ENCODE peak calls at places on chromosomes 16 and 17, in ten cellular contexts. P is right atrium auricular region; H is psoas muscle; N is A673; L is fibroblast of mammary gland; T is progenitor cell of endocrine pancreas; R is activated CD8-positive, alpha-beta T cell treated with anti-CD3 and anti-CD28 coated beads for 36 hours; A is PC-3; C is keratinocyte; X is pancreas. S is an unnamed sample.

GRCh38 chr16:743794-744500 is 3.1 kb upstream of the CIAO3 start:
- DNase-seq in P (no peak), H (no peak), N (no peak), L (no peak), T (no peak), R (peak), A (no peak), C (no peak), X (no peak), S (no peak)

GRCh38 chr16:16143038-16143763 is 80.1 kb downstream of the ABCC6 start:
- DNase-seq in P (no peak), H (no peak), N (peak), L (no peak), T (no peak), R (peak), A (peak), C (no peak), X (no peak), S (no peak)

GRCh38 chr16:13835935-13836334 is 84.0 kb upstream of the ERCC4 start:
- DNase-seq in P (no peak), H (no peak), N (no peak), L (no peak), T (no peak), R (no peak), A (no peak), C (no peak), X (no peak), S (no peak)

GRCh38 chr17:34465756-34466155 is 102.7 kb upstream of the CCL1 start:
- DNase-seq in P (no peak), H (no peak), N (no peak), L (peak), T (no peak), R (no peak), A (no peak), C (no peak), X (no peak), S (no peak)

GRCh38 chr16:3646348-3646920 is 8.1 kb upstream of the DNASE1 start:
- DNase-seq in P (no peak), H (no peak), N (no peak), L (no peak), T (no peak), R (no peak), A (peak), C (no peak), X (peak), S (no peak)

GRCh38 chr16:16032271-16032979 is 83.0 kb downstream of the ABCC1 start:
- DNase-seq in P (no peak), H (no peak), N (no peak), L (no peak), T (no peak), R (no peak), A (no peak), C (no peak), X (no peak), S (no peak)

GRCh38 chr17:59863607-59864006 is 29.1 kb downstream of the TUBD1 start:
- DNase-seq in P (no peak), H (no peak), N (no peak), L (no peak), T (no peak), R (no peak), A (no peak), C (no peak), X (no peak), S (no peak)

GRCh38 chr17:47704116-47704515 is 10.2 kb downstream of the TBKBP1 start:
- DNase-seq in P (no peak), H (no peak), N (no peak), L (no peak), T (no peak), R (peak), A (no peak), C (no peak), X (no peak), S (no peak)

GRCh38 chr17:17836818-17837379 is at the start of gene SREBF1:
- DNase-seq in P (no peak), H (peak), N (peak), L (no peak), T (peak), R (peak), A (peak), C (no peak), X (no peak), S (peak)

GRCh38 chr16:3879258-3879886 is 1.1 kb downstream of the CREBBP start:
- DNase-seq in P (no peak), H (peak), N (peak), L (no peak), T (no peak), R (peak), A (peak), C (no peak), X (peak), S (peak)

GRCh38 chr16:1619976-1620375 is 7.8 kb downstream of the CRAMP1 start:
- DNase-seq in P (no peak), H (no peak), N (no peak), L (no peak), T (no peak), R (no peak), A (no peak), C (no peak), X (no peak), S (no peak)

GRCh38 chr16:55401036-55401435 is 77.0 kb downstream of the IRX6 start:
- DNase-seq in P (no peak), H (no peak), N (no peak), L (no peak), T (no peak), R (no peak), A (no peak), C (no peak), X (no peak), S (no peak)

GRCh38 chr17:39009471-39010085 is 42.4 kb upstream of the FBXO47 start:
- DNase-seq in P (no peak), H (no peak), N (no peak), L (no peak), T (no peak), R (no peak), A (no peak), C (no peak), X (no peak), S (no peak)

GRCh38 chr16:87834668-87835473 is 34.4 kb downstream of the SLC7A5 start:
- DNase-seq in P (no peak), H (peak), N (peak), L (peak), T (no peak), R (no peak), A (no peak), C (no peak), X (no peak), S (no peak)

GRCh38 chr17:8659758-8660410 is 29.4 kb upstream of the MYH10 start:
- DNase-seq in P (no peak), H (no peak), N (no peak), L (no peak), T (no peak), R (no peak), A (no peak), C (no peak), X (no peak), S (no peak)

GRCh38 chr16:84082835-84083569 is 33.7 kb downstream of the MBTPS1 start:
- DNase-seq in P (no peak), H (no peak), N (no peak), L (no peak), T (no peak), R (no peak), A (no peak), C (no peak), X (no peak), S (no peak)

GRCh38 chr16:64590516-64590915 is 531.3 kb downstream of the CDH11 start:
- DNase-seq in P (no peak), H (no peak), N (no peak), L (peak), T (no peak), R (no peak), A (peak), C (no peak), X (no peak), S (no peak)

GRCh38 chr17:68318103-68318991 is 27.1 kb downstream of the ARSG start:
- DNase-seq in P (no peak), H (peak), N (no peak), L (peak), T (no peak), R (no peak), A (peak), C (no peak), X (peak), S (no peak)

GRCh38 chr16:66741131-66741900 is 10.1 kb downstream of the DYNC1LI2 start:
- DNase-seq in P (peak), H (peak), N (peak), L (peak), T (no peak), R (no peak), A (peak), C (no peak), X (peak), S (no peak)

GRCh38 chr17:49359990-49360795 is 1.9 kb downstream of the ZNF652 start:
- DNase-seq in P (no peak), H (no peak), N (no peak), L (peak), T (no peak), R (peak), A (peak), C (no peak), X (no peak), S (no peak)

GRCh38 chr17:77667478-77667877 is 291.0 kb upstream of the TNRC6C start:
- DNase-seq in P (no peak), H (no peak), N (no peak), L (no peak), T (no peak), R (no peak), A (no peak), C (no peak), X (no peak), S (no peak)

GRCh38 chr16:57815987-57816745 is 13.9 kb upstream of the KIFC3 start:
- DNase-seq in P (peak), H (peak), N (peak), L (peak), T (peak), R (peak), A (peak), C (peak), X (peak), S (peak)

GRCh38 chr16:64058685-64059084 is 1063.2 kb downstream of the CDH11 start:
- DNase-seq in P (no peak), H (no peak), N (no peak), L (no peak), T (no peak), R (no peak), A (no peak), C (no peak), X (no peak), S (no peak)

GRCh38 chr16:7268182-7268581 is 64.5 kb upstream of the RBFOX1 start:
- DNase-seq in P (no peak), H (no peak), N (peak), L (peak), T (peak), R (no peak), A (peak), C (no peak), X (peak), S (no peak)

GRCh38 chr17:7186241-7186640 is 7.1 kb upstream of the ASGR1 start:
- DNase-seq in P (no peak), H (no peak), N (peak), L (peak), T (no peak), R (peak), A (no peak), C (no peak), X (no peak), S (no peak)

GRCh38 chr16:4345439-4346204 is 5.5 kb downstream of the PAM16 start:
- DNase-seq in P (no peak), H (no peak), N (no peak), L (no peak), T (no peak), R (no peak), A (no peak), C (no peak), X (no peak), S (no peak)

GRCh38 chr17:10968007-10968406 is 130.1 kb upstream of the PIRT start:
- DNase-seq in P (no peak), H (no peak), N (no peak), L (no peak), T (no peak), R (no peak), A (no peak), C (no peak), X (no peak), S (no peak)

GRCh38 chr17:45172541-45173286 is 11.0 kb downstream of the HEXIM2 start:
- DNase-seq in P (no peak), H (peak), N (peak), L (peak), T (no peak), R (peak), A (peak), C (peak), X (peak), S (no peak)

GRCh38 chr16:67490330-67491096 is 7.2 kb upstream of the AGRP start:
- DNase-seq in P (no peak), H (no peak), N (no peak), L (peak), T (no peak), R (no peak), A (peak), C (no peak), X (no peak), S (no peak)

GRCh38 chr17:39236981-39237441 is 11.3 kb upstream of the STAC2 start:
- DNase-seq in P (no peak), H (no peak), N (no peak), L (no peak), T (no peak), R (no peak), A (no peak), C (no peak), X (no peak), S (no peak)

GRCh38 chr17:17766351-17767095 is 70.3 kb downstream of the SREBF1 start:
- DNase-seq in P (no peak), H (peak), N (no peak), L (no peak), T (no peak), R (no peak), A (no peak), C (no peak), X (no peak), S (no peak)

GRCh38 chr17:41697122-41697962 is 8.7 kb downstream of the EIF1 start:
- DNase-seq in P (peak), H (peak), N (no peak), L (peak), T (no peak), R (no peak), A (no peak), C (no peak), X (peak), S (no peak)

GRCh38 chr16:82672676-82673075 is 45.9 kb downstream of the CDH13 start:
- DNase-seq in P (no peak), H (no peak), N (no peak), L (no peak), T (no peak), R (no peak), A (peak), C (no peak), X (no peak), S (no peak)
- TF ChIP-seq CTCF in P (no peak), H (no peak), N (no peak), L (no peak), T (no peak), R (no peak), A (no peak), C (no peak), X (no peak), S (no peak)

DNA sequence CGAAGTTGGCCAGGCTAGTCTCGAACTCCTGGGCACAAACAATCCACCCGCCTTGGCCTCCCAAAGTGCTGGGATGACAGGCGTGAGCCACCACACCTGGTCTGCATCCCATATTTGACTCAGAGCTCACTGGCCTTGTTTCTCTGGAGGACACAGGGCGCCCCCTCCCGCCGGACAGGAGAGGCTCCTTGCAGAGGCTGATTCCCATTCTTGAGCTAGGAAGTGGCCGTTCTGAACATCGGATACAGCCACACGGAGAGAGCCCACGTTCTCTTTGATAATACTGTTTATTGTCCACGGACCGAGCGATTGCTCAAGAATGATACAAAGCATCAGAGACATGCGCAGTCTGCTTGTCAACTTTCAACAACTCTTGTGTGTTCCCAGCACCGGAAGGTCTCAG is 12.1 kb upstream of the USP36 start:
- DNase-seq in P (no peak), H (peak), N (no peak), L (peak), T (no peak), R (no peak), A (peak), C (no peak), X (no peak), S (no peak)
- TF ChIP-seq CTCF in P (no peak), H (no peak), N (no peak), L (peak), T (no peak), R (no peak), A (peak), C (no peak), X (no peak), S (no peak)

GRCh38 chr17:81523139-81524062 is 4.8 kb upstream of the FSCN2 start:
- DNase-seq in P (no peak), H (no peak), N (peak), L (no peak), T (peak), R (no peak), A (peak), C (no peak), X (peak), S (no peak)
- TF ChIP-seq CTCF in P (no peak), H (no peak), N (peak), L (no peak), T (peak), R (no peak), A (no peak), C (no peak), X (no peak), S (no peak)

GRCh38 chr16:52861614-52862022 is 191.1 kb downstream of the CHD9NB start:
- DNase-seq in P (no peak), H (no peak), N (peak), L (peak), T (peak), R (no peak), A (peak), C (no peak), X (no peak), S (no peak)
- TF ChIP-seq CTCF in P (no peak), H (no peak), N (peak), L (peak), T (peak), R (no peak), A (no peak), C (peak), X (peak), S (no peak)

S was measured in natural killer cell.